ENCODE peak calls at places on chromosome 6, in seven cellular contexts. One of them, this sample, is unnamed.

GRCh38 chr6:108888052-108888451 is 39.8 kb downstream of the ARMC2 start:
- DNase-seq in psoas muscle: no peak
- DNase-seq in nephron progenitor cell: no peak
- DNase-seq in fibroblast of the aortic adventitia: no peak
- DNase-seq in endothelial cell of umbilical vein: no peak
- DNase-seq in GM23338: no peak
- DNase-seq in AG04449: no peak
- DNase-seq in this sample: no peak

GRCh38 chr6:129981598-129981997 is 36.8 kb upstream of the L3MBTL3 start:
- DNase-seq in psoas muscle: no peak
- DNase-seq in nephron progenitor cell: no peak
- DNase-seq in fibroblast of the aortic adventitia: peak
- DNase-seq in endothelial cell of umbilical vein: peak
- DNase-seq in GM23338: no peak
- DNase-seq in AG04449: no peak
- DNase-seq in this sample: no peak

GRCh38 chr6:119612871-119613515 is 263.4 kb upstream of the MAN1A1 start:
- DNase-seq in psoas muscle: no peak
- DNase-seq in nephron progenitor cell: no peak
- DNase-seq in fibroblast of the aortic adventitia: peak
- DNase-seq in endothelial cell of umbilical vein: no peak
- DNase-seq in GM23338: no peak
- DNase-seq in AG04449: no peak
- DNase-seq in this sample: peak

GRCh38 chr6:144493035-144493910 is 208.1 kb downstream of the UTRN start:
- DNase-seq in psoas muscle: no peak
- DNase-seq in nephron progenitor cell: no peak
- DNase-seq in fibroblast of the aortic adventitia: peak
- DNase-seq in endothelial cell of umbilical vein: no peak
- DNase-seq in GM23338: no peak
- DNase-seq in AG04449: no peak
- DNase-seq in this sample: peak

GRCh38 chr6:117508450-117508971 is 26.0 kb downstream of the DCBLD1 start:
- DNase-seq in psoas muscle: no peak
- DNase-seq in nephron progenitor cell: no peak
- DNase-seq in fibroblast of the aortic adventitia: no peak
- DNase-seq in endothelial cell of umbilical vein: no peak
- DNase-seq in GM23338: no peak
- DNase-seq in AG04449: no peak
- DNase-seq in this sample: no peak

GRCh38 chr6:108121612-108122011 is 44.2 kb upstream of the NR2E1 start:
- DNase-seq in psoas muscle: no peak
- DNase-seq in nephron progenitor cell: no peak
- DNase-seq in fibroblast of the aortic adventitia: no peak
- DNase-seq in endothelial cell of umbilical vein: no peak
- DNase-seq in GM23338: no peak
- DNase-seq in AG04449: no peak
- DNase-seq in this sample: no peak

GRCh38 chr6:23013776-23014175 is 444.4 kb downstream of the HDGFL1 start:
- DNase-seq in psoas muscle: no peak
- DNase-seq in nephron progenitor cell: no peak
- DNase-seq in fibroblast of the aortic adventitia: peak
- DNase-seq in endothelial cell of umbilical vein: no peak
- DNase-seq in GM23338: peak
- DNase-seq in AG04449: peak
- DNase-seq in this sample: peak

GRCh38 chr6:151494235-151494950 is 576 bp downstream of the CCDC170 start:
- DNase-seq in psoas muscle: peak
- DNase-seq in nephron progenitor cell: no peak
- DNase-seq in fibroblast of the aortic adventitia: peak
- DNase-seq in endothelial cell of umbilical vein: peak
- DNase-seq in GM23338: peak
- DNase-seq in AG04449: no peak
- DNase-seq in this sample: peak

GRCh38 chr6:132133734-132134490 is 182.7 kb upstream of the CCN2 start:
- DNase-seq in psoas muscle: no peak
- DNase-seq in nephron progenitor cell: no peak
- DNase-seq in fibroblast of the aortic adventitia: peak
- DNase-seq in endothelial cell of umbilical vein: peak
- DNase-seq in GM23338: peak
- DNase-seq in AG04449: no peak
- DNase-seq in this sample: peak

GRCh38 chr6:3015144-3015543 is 15.4 kb downstream of the NQO2 start:
- DNase-seq in psoas muscle: no peak
- DNase-seq in nephron progenitor cell: no peak
- DNase-seq in fibroblast of the aortic adventitia: no peak
- DNase-seq in endothelial cell of umbilical vein: no peak
- DNase-seq in GM23338: no peak
- DNase-seq in AG04449: no peak
- DNase-seq in this sample: no peak

GRCh38 chr6:125104425-125104824 is 49.1 kb upstream of the TPD52L1 start:
- DNase-seq in psoas muscle: no peak
- DNase-seq in nephron progenitor cell: no peak
- DNase-seq in fibroblast of the aortic adventitia: peak
- DNase-seq in endothelial cell of umbilical vein: peak
- DNase-seq in GM23338: peak
- DNase-seq in AG04449: peak
- DNase-seq in this sample: peak

GRCh38 chr6:108133594-108134179 is 32.1 kb upstream of the NR2E1 start:
- DNase-seq in psoas muscle: peak
- DNase-seq in nephron progenitor cell: peak
- DNase-seq in fibroblast of the aortic adventitia: peak
- DNase-seq in endothelial cell of umbilical vein: peak
- DNase-seq in GM23338: peak
- DNase-seq in AG04449: peak
- DNase-seq in this sample: peak

DNA sequence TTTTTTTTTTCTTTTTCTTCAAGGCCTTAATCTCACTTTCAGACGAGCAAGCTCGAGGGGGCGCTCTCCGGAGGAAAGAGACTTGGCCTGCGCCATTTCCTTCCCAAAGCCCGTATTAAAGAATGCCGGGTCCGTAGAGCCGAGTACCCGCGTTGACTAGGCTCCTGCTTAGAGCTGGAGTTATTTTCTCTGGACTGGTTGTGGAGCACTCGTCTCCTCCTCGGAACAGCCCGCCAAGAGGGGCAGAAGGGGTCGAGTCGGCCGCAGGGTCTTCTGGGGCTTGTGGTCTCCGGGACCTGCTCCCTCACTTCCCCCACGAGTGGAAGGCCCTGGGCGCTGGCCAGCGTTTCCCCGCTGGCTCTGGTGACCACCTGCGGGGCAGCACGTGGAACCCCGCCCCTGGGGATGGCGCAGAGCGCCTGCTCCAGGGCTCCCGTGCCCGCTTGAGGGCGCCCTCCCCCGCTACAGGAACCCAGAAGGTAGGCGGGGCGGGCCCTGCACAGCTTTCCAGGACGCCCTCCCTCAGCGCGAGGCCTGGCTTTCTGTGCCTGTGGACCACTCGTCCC is 2.7 kb upstream of the MEI4 start:
- DNase-seq in psoas muscle: peak
- DNase-seq in nephron progenitor cell: peak
- DNase-seq in fibroblast of the aortic adventitia: no peak
- DNase-seq in endothelial cell of umbilical vein: peak
- DNase-seq in GM23338: peak
- DNase-seq in AG04449: no peak
- DNase-seq in this sample: no peak
- TF ChIP-seq CTCF in psoas muscle: no peak
- TF ChIP-seq CTCF in nephron progenitor cell: peak
- TF ChIP-seq CTCF in fibroblast of the aortic adventitia: no peak
- TF ChIP-seq CTCF in endothelial cell of umbilical vein: peak
- TF ChIP-seq CTCF in GM23338: peak
- TF ChIP-seq CTCF in AG04449: no peak
- TF ChIP-seq CTCF in this sample: no peak

GRCh38 chr6:35920793-35921732 is at the start of gene SRPK1:
- DNase-seq in psoas muscle: peak
- DNase-seq in nephron progenitor cell: peak
- DNase-seq in fibroblast of the aortic adventitia: peak
- DNase-seq in endothelial cell of umbilical vein: peak
- DNase-seq in GM23338: peak
- DNase-seq in AG04449: no peak
- DNase-seq in this sample: peak
- TF ChIP-seq CTCF in psoas muscle: no peak
- TF ChIP-seq CTCF in nephron progenitor cell: no peak
- TF ChIP-seq CTCF in fibroblast of the aortic adventitia: no peak
- TF ChIP-seq CTCF in endothelial cell of umbilical vein: no peak
- TF ChIP-seq CTCF in GM23338: no peak
- TF ChIP-seq CTCF in AG04449: no peak
- TF ChIP-seq CTCF in this sample: no peak

DNA sequence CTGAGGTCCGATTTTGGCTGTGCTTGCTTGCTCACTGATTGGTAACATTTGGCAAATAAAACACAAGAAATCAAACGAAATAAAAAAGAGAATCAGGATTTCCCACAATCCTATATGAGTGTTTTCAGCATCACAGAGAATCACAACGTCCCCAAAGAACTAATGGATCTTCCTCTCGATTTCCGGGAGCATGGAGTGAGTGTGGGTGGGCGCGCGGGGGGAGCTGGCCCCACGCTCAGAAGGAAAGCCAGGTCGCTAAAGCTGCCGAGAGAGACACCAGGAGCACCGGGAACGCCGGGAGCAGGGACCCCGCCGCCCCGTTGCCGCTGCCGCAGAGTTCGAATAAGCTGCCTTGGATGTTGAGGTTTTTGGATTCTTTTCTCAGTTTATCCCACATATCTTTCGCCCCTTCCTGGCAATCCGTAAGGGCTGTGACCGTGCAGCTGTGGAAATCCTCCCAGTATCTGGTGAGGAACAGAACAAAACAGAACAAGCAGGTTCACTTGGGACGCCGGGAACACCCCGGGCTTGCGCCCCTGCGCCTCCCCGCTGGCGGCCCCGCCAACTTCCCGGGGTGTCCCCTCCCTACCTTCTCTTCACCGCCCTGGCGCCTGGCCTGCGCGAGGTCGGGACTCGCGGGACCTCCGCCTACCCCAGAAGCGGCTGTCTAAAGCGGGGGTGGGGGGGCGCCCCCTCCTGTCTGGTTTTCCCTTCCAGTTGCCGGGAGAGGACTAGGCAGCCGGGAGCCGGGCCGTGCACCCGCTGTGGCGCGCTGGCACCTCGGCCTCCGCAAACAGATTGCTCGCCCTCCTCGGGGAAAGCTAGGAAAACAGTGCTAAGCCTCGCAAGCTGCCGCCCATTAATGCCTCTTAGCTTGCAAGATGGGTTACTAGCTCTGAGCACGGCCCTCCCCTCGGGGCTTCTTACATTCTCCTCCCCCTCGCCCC is 7.7 kb downstream of the NRN1 start:
- DNase-seq in psoas muscle: peak
- DNase-seq in nephron progenitor cell: peak
- DNase-seq in fibroblast of the aortic adventitia: no peak
- DNase-seq in endothelial cell of umbilical vein: no peak
- DNase-seq in GM23338: peak
- DNase-seq in AG04449: no peak
- DNase-seq in this sample: peak
- TF ChIP-seq CTCF in psoas muscle: peak
- TF ChIP-seq CTCF in nephron progenitor cell: no peak
- TF ChIP-seq CTCF in fibroblast of the aortic adventitia: no peak
- TF ChIP-seq CTCF in endothelial cell of umbilical vein: no peak
- TF ChIP-seq CTCF in GM23338: no peak
- TF ChIP-seq CTCF in AG04449: peak
- TF ChIP-seq CTCF in this sample: no peak

DNA sequence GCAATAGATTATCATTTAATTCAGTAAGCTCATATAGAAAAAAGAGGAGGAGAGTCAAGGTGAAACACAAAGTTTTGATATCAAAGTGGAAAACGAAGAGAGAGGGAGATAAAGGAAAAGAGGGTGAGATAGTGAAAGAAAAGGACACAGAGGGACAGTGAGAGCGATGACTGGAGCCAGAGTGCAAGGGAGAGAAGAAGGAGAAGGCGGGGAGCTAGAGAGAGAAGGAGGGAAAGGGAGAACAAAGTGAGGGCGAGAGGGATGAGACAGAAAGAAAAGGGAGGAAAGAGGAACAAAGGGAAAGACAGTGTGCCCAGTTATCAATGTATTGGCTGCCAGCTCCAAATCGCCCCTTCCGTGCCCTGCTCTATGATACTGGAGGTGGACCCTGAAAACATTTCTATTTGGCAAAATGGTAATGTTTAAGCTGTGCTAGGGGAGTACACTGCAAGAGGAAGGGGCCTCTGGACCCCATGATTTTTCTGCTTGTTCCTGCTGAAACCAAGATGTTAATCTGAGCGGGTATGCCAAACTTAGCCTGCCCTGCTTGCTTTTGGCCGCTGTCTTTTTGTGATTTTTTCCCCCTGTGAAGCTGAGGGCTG is 27.8 kb downstream of the GPX5 start:
- DNase-seq in psoas muscle: no peak
- DNase-seq in nephron progenitor cell: no peak
- DNase-seq in fibroblast of the aortic adventitia: no peak
- DNase-seq in endothelial cell of umbilical vein: no peak
- DNase-seq in GM23338: no peak
- DNase-seq in AG04449: no peak
- DNase-seq in this sample: no peak
- TF ChIP-seq CTCF in psoas muscle: no peak
- TF ChIP-seq CTCF in nephron progenitor cell: no peak
- TF ChIP-seq CTCF in fibroblast of the aortic adventitia: no peak
- TF ChIP-seq CTCF in endothelial cell of umbilical vein: no peak
- TF ChIP-seq CTCF in GM23338: no peak
- TF ChIP-seq CTCF in AG04449: no peak
- TF ChIP-seq CTCF in this sample: no peak

This sample was measured in AG10803.